ENCODE peak calls at places on chromosomes 13 and 19, in five cellular contexts. H is hippocampal formation; E is cardiac fibroblast; D is cardiac muscle cell; P is activated effector memory CD4-positive, alpha-beta T cell treated with anti-CD3 and anti-CD28 coated beads, Interleukin-2, amount 50 U/mL, for 16 hours. U is an unnamed sample.

GRCh38 chr13:97413694-97414093 is 20.3 kb upstream of the RAP2A start:
- DNase-seq in H (no peak), E (no peak), D (no peak), P (no peak), U (no peak)

GRCh38 chr13:68550330-68550729 is 1320.2 kb upstream of the PCDH9 start:
- DNase-seq in H (no peak), E (no peak), D (no peak), P (no peak), U (no peak)

GRCh38 chr13:25018729-25019115 is 77.2 kb upstream of the PABPC3 start:
- DNase-seq in H (no peak), E (no peak), D (no peak), P (no peak), U (no peak)

GRCh38 chr13:41613984-41614581 is 156.7 kb downstream of the RGCC start:
- DNase-seq in H (no peak), E (peak), D (peak), P (no peak), U (peak)

GRCh38 chr19:48496959-48497727 is 14.5 kb downstream of the LMTK3 start:
- DNase-seq in H (no peak), E (no peak), D (no peak), P (no peak), U (no peak)

GRCh38 chr13:99979453-99980200 is 2.0 kb upstream of the ZIC2 start:
- DNase-seq in H (no peak), E (no peak), D (no peak), P (peak), U (no peak)

GRCh38 chr19:33860691-33861090 is 64.0 kb downstream of the KCTD15 start:
- DNase-seq in H (no peak), E (no peak), D (no peak), P (no peak), U (no peak)

GRCh38 chr13:101567841-101568240 is 115.4 kb downstream of the ITGBL1 start:
- DNase-seq in H (no peak), E (no peak), D (no peak), P (no peak), U (no peak)

GRCh38 chr19:19444694-19445155 is 39.2 kb downstream of the GATAD2A start:
- DNase-seq in H (no peak), E (peak), D (peak), P (peak), U (no peak)

GRCh38 chr13:86758116-86758515 is 913.1 kb upstream of the SLITRK5 start:
- DNase-seq in H (no peak), E (no peak), D (no peak), P (no peak), U (no peak)

GRCh38 chr13:55007681-55008080 is 1979.1 kb downstream of the OLFM4 start:
- DNase-seq in H (no peak), E (no peak), D (no peak), P (no peak), U (no peak)

GRCh38 chr13:114120486-114121430 is 11.7 kb downstream of the RASA3 start:
- DNase-seq in H (no peak), E (no peak), D (no peak), P (no peak), U (no peak)

GRCh38 chr19:41546386-41546789 is 29.6 kb upstream of the CEACAM21 start:
- DNase-seq in H (no peak), E (no peak), D (no peak), P (peak), U (no peak)

GRCh38 chr13:110047511-110047910 is 259.4 kb downstream of the COL4A1 start:
- DNase-seq in H (peak), E (peak), D (peak), P (no peak), U (no peak)

GRCh38 chr13:95660981-95661581 is 15.9 kb upstream of the DNAJC3 start:
- DNase-seq in H (no peak), E (peak), D (peak), P (no peak), U (peak)

GRCh38 chr13:48998893-48999292 is 23.2 kb downstream of the FNDC3A start:
- DNase-seq in H (no peak), E (no peak), D (no peak), P (no peak), U (no peak)

GRCh38 chr13:37561031-37561430 is 37.5 kb downstream of the POSTN start:
- DNase-seq in H (no peak), E (peak), D (no peak), P (no peak), U (peak)

GRCh38 chr19:3821857-3822364 is 35.7 kb upstream of the MATK start:
- DNase-seq in H (no peak), E (peak), D (peak), P (peak), U (no peak)

GRCh38 chr19:58559275-58560006 is 1.0 kb upstream of the UBE2M start:
- DNase-seq in H (no peak), E (peak), D (peak), P (peak), U (peak)

GRCh38 chr13:59677966-59678814 is 485.5 kb downstream of the DIAPH3 start:
- DNase-seq in H (peak), E (peak), D (peak), P (no peak), U (no peak)

GRCh38 chr19:47330466-47330869 is 1.5 kb upstream of the C5AR2 start:
- DNase-seq in H (peak), E (peak), D (peak), P (no peak), U (no peak)

GRCh38 chr13:50714886-50715285 is 128.6 kb downstream of the DLEU7 start:
- DNase-seq in H (no peak), E (no peak), D (no peak), P (no peak), U (no peak)

GRCh38 chr19:49515767-49516166 is 3.3 kb downstream of the FCGRT start:
- DNase-seq in H (no peak), E (peak), D (peak), P (no peak), U (no peak)

GRCh38 chr19:45601115-45601514 is 897 bp downstream of the GPR4 start:
- DNase-seq in H (no peak), E (no peak), D (no peak), P (no peak), U (no peak)

GRCh38 chr13:94073006-94073744 is 406.3 kb downstream of the DCT start:
- DNase-seq in H (no peak), E (peak), D (peak), P (no peak), U (peak)

GRCh38 chr13:109481046-109481445 is 305.3 kb downstream of the IRS2 start:
- DNase-seq in H (no peak), E (peak), D (peak), P (no peak), U (no peak)

GRCh38 chr13:106246237-106246636 is 289.2 kb downstream of the EFNB2 start:
- DNase-seq in H (no peak), E (no peak), D (no peak), P (no peak), U (no peak)

GRCh38 chr13:103130681-103131210 is 64.5 kb upstream of the SLC10A2 start:
- DNase-seq in H (no peak), E (no peak), D (no peak), P (no peak), U (no peak)

GRCh38 chr13:20945952-20946383 is 43.4 kb upstream of the XPO4 start:
- DNase-seq in H (no peak), E (no peak), D (peak), P (no peak), U (no peak)

GRCh38 chr13:83377486-83377885 is 504.8 kb downstream of the SLITRK1 start:
- DNase-seq in H (no peak), E (peak), D (peak), P (no peak), U (no peak)

GRCh38 chr19:4393947-4394590 is 6.3 kb downstream of the SH3GL1 start:
- DNase-seq in H (peak), E (no peak), D (peak), P (no peak), U (no peak)

GRCh38 chr19:30879225-30879624 is 470.0 kb downstream of the TSHZ3 start:
- DNase-seq in H (no peak), E (no peak), D (no peak), P (no peak), U (no peak)

GRCh38 chr19:55490478-55491436 is 2.5 kb downstream of the SSC5D start:
- DNase-seq in H (no peak), E (no peak), D (peak), P (no peak), U (no peak)

GRCh38 chr13:33775339-33776108 is 42.4 kb upstream of the RFC3 start:
- DNase-seq in H (no peak), E (no peak), D (no peak), P (no peak), U (no peak)

GRCh38 chr13:112331675-112332074 is 44.5 kb upstream of the SPACA7 start:
- DNase-seq in H (no peak), E (no peak), D (no peak), P (no peak), U (no peak)

GRCh38 chr19:33392341-33393285 is 19.1 kb downstream of the CEBPG start:
- DNase-seq in H (no peak), E (no peak), D (no peak), P (peak), U (no peak)

GRCh38 chr13:51873837-51874236 is 12.1 kb downstream of the CCDC70 start:
- DNase-seq in H (no peak), E (no peak), D (no peak), P (no peak), U (no peak)